ENCODE peak calls at places on chromosomes 2 and 18, in four cellular contexts. I is H1, R is HepG2, P is GM12878. J is an unnamed sample.
A peak's percentile ranks its signal among the peaks of the same experiment; 100 is the strongest.

GRCh38 chr18:70219688-70220087 is 14.2 kb upstream of the RTTN start:
- DNase-seq in I (no peak), P (no peak), R (no peak), J (no peak)

GRCh38 chr18:907171-907879 is 2.7 kb downstream of the ADCYAP1 start:
- DNase-seq in I (peak; percentile 70), R (no peak), P (no peak), J (no peak)

GRCh38 chr18:47383729-47384128 is 132.3 kb upstream of the SKOR2 start:
- DNase-seq in I (no peak), R (no peak), P (no peak), J (no peak)

GRCh38 chr18:48607049-48607984 is 68.5 kb downstream of the CTIF start:
- DNase-seq in I (no peak), P (no peak), R (peak; percentile 9), J (no peak)

GRCh38 chr2:226411727-226412360 is 387.8 kb downstream of the IRS1 start:
- DNase-seq in P (no peak), I (no peak), R (peak; percentile 95), J (no peak)

GRCh38 chr18:58993260-58993659 is 128.6 kb downstream of the ZNF532 start:
- DNase-seq in R (no peak), P (no peak), I (no peak), J (no peak)

GRCh38 chr2:169089182-169089581 is 19.8 kb downstream of the DHRS9 start:
- DNase-seq in I (no peak), P (no peak), R (no peak), J (no peak)

GRCh38 chr2:127465258-127465657 is 47.0 kb downstream of the PROC start:
- DNase-seq in I (no peak), P (no peak), R (no peak), J (no peak)

GRCh38 chr18:42229211-42230210 is 274.5 kb downstream of the PIK3C3 start:
- DNase-seq in I (no peak), P (peak; percentile 63), R (no peak), J (no peak)

GRCh38 chr18:6997802-6998201 is 119.8 kb downstream of the LAMA1 start:
- DNase-seq in I (no peak), P (no peak), R (no peak), J (no peak)

GRCh38 chr2:60302377-60303126 is 250.9 kb downstream of the BCL11A start:
- DNase-seq in I (no peak), R (no peak), P (no peak), J (no peak)

GRCh38 chr2:173161516-173161915 is 85.9 kb downstream of the MAP3K20 start:
- DNase-seq in P (no peak), R (peak; percentile 15), I (no peak), J (no peak)

GRCh38 chr2:40201425-40201824 is 250.5 kb downstream of the SLC8A1 start:
- DNase-seq in I (no peak), P (no peak), R (no peak), J (no peak)

GRCh38 chr2:47259829-47260228 is 104.7 kb upstream of the STPG4 start:
- DNase-seq in P (no peak), I (no peak), R (no peak), J (no peak)

GRCh38 chr2:177998006-177998405 is 74.6 kb downstream of the PDE11A start:
- DNase-seq in P (no peak), I (no peak), R (no peak), J (no peak)

GRCh38 chr18:48910972-48911545 is 39.7 kb downstream of the SMAD7 start:
- DNase-seq in P (no peak), R (no peak), I (no peak), J (no peak)

GRCh38 chr2:186718895-186719294 is 25.0 kb downstream of the FAM171B start:
- DNase-seq in R (no peak), P (no peak), I (no peak), J (no peak)

GRCh38 chr2:230614040-230614439 is 98.6 kb upstream of the CAB39 start:
- DNase-seq in I (no peak), P (no peak), R (no peak), J (no peak)

GRCh38 chr2:23454501-23455120 is 69.6 kb downstream of the KLHL29 start:
- DNase-seq in I (no peak), R (no peak), P (no peak), J (no peak)

GRCh38 chr2:171673928-171674327 is 13.3 kb upstream of the DYNC1I2 start:
- DNase-seq in I (no peak), P (no peak), R (no peak), J (no peak)

GRCh38 chr2:31124904-31125303 is 13.3 kb downstream of the GALNT14 start:
- DNase-seq in I (no peak), R (no peak), P (no peak), J (no peak)

GRCh38 chr2:31131871-31132270 is 6.4 kb downstream of the GALNT14 start:
- DNase-seq in I (no peak), R (no peak), P (no peak), J (peak; percentile 46)

GRCh38 chr2:31125918-31126695 is 12.1 kb downstream of the GALNT14 start:
- DNase-seq in R (no peak), I (no peak), P (no peak), J (no peak)

GRCh38 chr2:31129835-31130561 is 8.2 kb downstream of the GALNT14 start:
- DNase-seq in I (no peak), R (no peak), P (no peak), J (no peak)

DNA sequence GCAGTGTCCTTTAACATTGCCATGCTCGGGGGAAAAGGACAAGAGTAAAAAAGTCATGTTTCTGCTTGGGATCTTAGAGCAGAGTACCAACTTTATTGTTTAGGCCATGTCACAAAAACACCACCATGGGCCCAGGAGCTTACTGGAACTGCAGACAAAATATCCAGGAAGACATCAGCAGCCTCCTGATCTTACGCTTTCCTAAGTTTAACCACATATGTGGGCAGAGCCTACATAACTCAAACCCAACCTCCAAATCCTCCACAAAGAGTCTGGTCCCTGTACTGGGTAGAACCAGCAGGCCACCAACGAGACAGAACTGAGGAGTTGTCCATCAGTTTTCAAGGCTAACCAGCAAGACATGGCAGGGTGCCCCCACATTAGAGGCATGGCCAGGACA is 10.3 kb downstream of the GALNT14 start:
- DNase-seq in R (no peak), I (no peak), P (no peak), J (no peak)
- TF ChIP-seq SUZ12 in R (no peak), I (no peak), P (no peak), J (no peak)

GRCh38 chr2:174794851-174795374 is 30.6 kb upstream of the CHRNA1 start:
- DNase-seq in P (no peak), R (no peak), I (no peak), J (no peak)
- TF ChIP-seq YY1 in P (no peak), R (no peak), I (no peak), J (no peak)

GRCh38 chr2:27720004-27720551 is 51.4 kb upstream of the MRPL33 start:
- DNase-seq in P (no peak), I (no peak), R (peak; percentile 54), J (no peak)
- TF ChIP-seq SUZ12 in P (no peak), I (no peak), R (no peak), J (no peak)

GRCh38 chr2:201964631-201965206 is 68.9 kb upstream of the FZD7 start:
- DNase-seq in R (no peak), P (no peak), I (no peak), J (no peak)

GRCh38 chr2:201968476-201968875 is 65.2 kb upstream of the FZD7 start:
- DNase-seq in P (no peak), I (no peak), R (no peak), J (no peak)

GRCh38 chr2:201968045-201968444 is 65.6 kb upstream of the FZD7 start:
- DNase-seq in R (no peak), P (no peak), I (no peak), J (no peak)

GRCh38 chr2:201965550-201965949 is 68.1 kb upstream of the FZD7 start:
- DNase-seq in R (peak; percentile 21), P (no peak), I (no peak), J (no peak)

GRCh38 chr2:201966691-201967388 is 66.8 kb upstream of the FZD7 start:
- DNase-seq in I (no peak), P (no peak), R (no peak), J (no peak)
- TF ChIP-seq YY1 in I (no peak), P (no peak), R (no peak), J (no peak)

GRCh38 chr18:21672868-21673267 is 31.7 kb downstream of the ABHD3 start:
- DNase-seq in R (peak; percentile 14), P (no peak), I (no peak), J (no peak)
- TF ChIP-seq SUZ12 in R (no peak), P (no peak), I (no peak), J (no peak)

GRCh38 chr2:13066673-13067072 is 349.9 kb downstream of the TRIB2 start:
- DNase-seq in R (no peak), P (no peak), I (no peak), J (no peak)
- TF ChIP-seq YY1 in R (no peak), P (no peak), I (no peak), J (no peak)

DNA sequence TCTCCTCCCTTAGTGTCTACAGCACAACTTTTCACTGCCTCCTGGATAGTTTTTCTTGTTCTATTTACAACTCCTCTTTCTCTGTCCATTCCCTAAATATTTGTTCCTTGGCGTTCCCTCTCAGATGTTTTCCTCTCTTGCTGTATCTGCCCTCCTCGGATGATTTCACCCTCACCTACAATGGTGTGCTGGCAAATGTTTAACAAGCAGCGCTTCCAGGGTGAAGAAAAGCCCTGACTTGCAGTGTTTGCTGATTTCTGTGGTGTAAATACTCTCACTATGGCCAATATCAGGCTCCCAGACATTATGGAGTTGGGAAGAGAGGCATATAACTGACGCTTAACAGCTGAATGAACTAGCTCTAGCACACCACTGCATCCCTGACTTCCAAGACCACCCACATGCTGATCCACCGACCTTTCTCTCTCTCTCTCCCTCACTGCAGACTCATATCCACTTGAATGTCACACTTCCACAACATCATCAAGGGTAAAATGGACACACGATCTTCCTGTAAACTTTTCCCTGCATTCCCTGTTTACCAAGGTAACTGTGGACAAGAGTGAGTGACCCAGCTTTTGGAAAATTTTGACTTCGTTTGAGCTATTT is 31.5 kb upstream of the SPTBN1 start:
- DNase-seq in R (peak; percentile 20), P (no peak), I (no peak), J (no peak)
- TF ChIP-seq SUZ12 in R (no peak), P (no peak), I (no peak), J (no peak)

GRCh38 chr2:100560431-100560830 is 2.4 kb upstream of the PDCL3 start:
- DNase-seq in R (no peak), I (no peak), P (no peak), J (no peak)

GRCh38 chr2:100551303-100551702 is 11.5 kb upstream of the PDCL3 start:
- DNase-seq in R (no peak), P (no peak), I (no peak), J (no peak)

GRCh38 chr2:100554788-100555407 is 7.9 kb upstream of the PDCL3 start:
- DNase-seq in I (no peak), P (no peak), R (no peak), J (no peak)
- TF ChIP-seq YY1 in I (no peak), P (no peak), R (no peak), J (no peak)